ENCODE peak calls at places on chromosomes 12 and 14, in six cellular contexts. G is IMR-90; S is neuronal stem cell; E is CD4-positive, alpha-beta T cell; I is tibial artery; J is AG04450. K is an unnamed sample.

GRCh38 chr12:111340231-111340630 is 28.7 kb downstream of the PHETA1 start:
- DNase-seq in I (no peak), E (no peak), J (no peak), S (no peak), G (no peak), K (no peak)

GRCh38 chr12:97556201-97556824 is 93.7 kb downstream of the RMST start:
- DNase-seq in J (no peak), G (no peak), I (no peak), S (no peak), E (no peak), K (no peak)

GRCh38 chr12:80607361-80608135 is 99.9 kb upstream of the MYF6 start:
- DNase-seq in S (no peak), I (no peak), G (no peak), J (no peak), E (no peak), K (no peak)

GRCh38 chr12:76242813-76243540 is 105.2 kb downstream of the BBS10 start:
- DNase-seq in J (no peak), I (no peak), E (no peak), S (no peak), G (peak; percentile 75), K (no peak)

GRCh38 chr14:83607682-83608081 is 1922.3 kb upstream of the FLRT2 start:
- DNase-seq in S (no peak), I (no peak), J (no peak), E (no peak), G (no peak), K (no peak)

GRCh38 chr12:75766263-75767160 is 255.1 kb upstream of the KRR1 start:
- DNase-seq in J (no peak), E (no peak), S (no peak), I (no peak), G (peak; percentile 80), K (peak; percentile 72)

GRCh38 chr12:46131729-46132128 is 137.1 kb downstream of the SLC38A1 start:
- DNase-seq in J (no peak), G (no peak), E (no peak), I (no peak), S (no peak), K (no peak)

GRCh38 chr12:69475237-69475984 is 5.2 kb downstream of the FRS2 start:
- DNase-seq in J (no peak), S (peak; percentile 76), G (peak; percentile 62), I (no peak), E (no peak), K (no peak)

GRCh38 chr12:3759878-3760277 is 7.0 kb upstream of the CRACR2A start:
- DNase-seq in S (no peak), I (no peak), E (no peak), G (no peak), J (no peak), K (no peak)

GRCh38 chr12:3755898-3756297 is 3.0 kb upstream of the CRACR2A start:
- DNase-seq in I (no peak), G (no peak), J (no peak), S (no peak), E (no peak), K (no peak)

GRCh38 chr12:3753549-3754284 is 808 bp upstream of the CRACR2A start:
- DNase-seq in S (no peak), G (no peak), E (no peak), J (no peak), I (no peak), K (no peak)

GRCh38 chr12:3761116-3761770 is 8.3 kb upstream of the CRACR2A start:
- DNase-seq in I (no peak), E (no peak), G (no peak), S (no peak), J (no peak), K (no peak)

DNA sequence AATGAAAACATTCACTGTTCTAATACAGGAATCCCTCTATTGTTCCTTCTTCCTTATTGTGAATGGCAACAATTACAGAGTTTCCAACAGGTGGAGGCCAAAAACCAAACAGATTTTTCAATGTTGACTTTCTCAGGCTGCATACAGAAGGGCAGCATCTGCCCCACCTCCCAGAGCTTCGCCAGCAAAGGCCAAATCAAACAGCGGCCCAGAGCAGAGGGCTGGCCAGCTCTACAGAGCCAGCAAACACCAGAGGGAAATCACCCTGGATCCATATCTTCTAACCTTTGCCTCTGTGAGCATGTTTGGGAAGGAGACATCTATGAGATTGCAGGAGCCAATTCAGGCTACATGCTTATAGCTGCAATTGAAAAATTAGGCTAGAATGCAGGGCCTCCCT is 4.4 kb upstream of the CRACR2A start:
- DNase-seq in E (no peak), G (no peak), S (no peak), J (no peak), I (no peak), K (no peak)
- H3K27ac ChIP-seq in E (no peak overlapping the region), G (no peak overlapping the region), S (no peak overlapping the region), J (no peak overlapping the region), I (no peak overlapping the region), K (no peak overlapping the region)

GRCh38 chr12:110002691-110003515 is 3.7 kb downstream of the ANKRD13A start:
- DNase-seq in J (no peak), S (no peak), E (no peak), I (no peak), G (peak; percentile 52), K (peak; percentile 20)
- H3K27ac ChIP-seq in J (peak overlapping the region; percentile 52), S (no peak overlapping the region), E (no peak overlapping the region), I (no peak overlapping the region), G (peak overlapping the region; percentile 45), K (peak overlapping the region; percentile 84)

DNA sequence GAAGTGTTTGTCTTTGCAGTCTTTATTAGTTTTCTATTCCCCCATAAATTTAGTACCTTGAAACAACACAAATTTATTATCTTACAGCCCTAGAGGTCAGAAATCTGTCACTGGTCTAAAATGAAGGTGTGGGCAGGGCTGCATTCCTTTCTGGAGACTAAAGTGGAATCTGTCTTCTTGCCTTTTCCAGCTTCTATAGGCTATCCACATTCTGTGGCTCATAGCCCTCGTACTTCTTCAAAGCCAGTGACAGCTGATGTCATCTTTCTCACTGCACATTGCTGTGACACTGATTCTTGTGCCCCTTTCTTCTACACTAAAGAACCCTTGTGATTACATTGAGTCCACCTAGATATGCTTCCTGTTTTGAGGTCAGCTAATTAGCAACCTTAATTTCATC is 23.2 kb upstream of the DCN start:
- DNase-seq in G (no peak), E (no peak), I (no peak), J (no peak), S (no peak), K (no peak)
- H3K27ac ChIP-seq in G (peak overlapping the region; percentile 81), E (no peak overlapping the region), I (no peak overlapping the region), J (no peak overlapping the region), S (no peak overlapping the region), K (no peak overlapping the region)

GRCh38 chr12:50256761-50257160 is 26.6 kb downstream of the LIMA1 start:
- DNase-seq in S (no peak), I (no peak), G (no peak), J (no peak), E (no peak), K (no peak)
- H3K27ac ChIP-seq in S (no peak overlapping the region), I (no peak overlapping the region), G (no peak overlapping the region), J (no peak overlapping the region), E (no peak overlapping the region), K (peak overlapping the region; percentile 73)

K was measured in epithelial cell of prostate.